ENCODE peak calls at places on chromosomes 11 and 22, in four cellular contexts. Z is IMR-90, L is GM12878, R is endothelial cell of umbilical vein. A is an unnamed sample.

GRCh38 chr11:86738615-86739014 is 61.7 kb upstream of the PRSS23 start:
- DNase-seq in Z (no peak), L (no peak), R (peak), A (peak)

GRCh38 chr22:43884600-43885318 is 7.1 kb downstream of the PNPLA5 start:
- DNase-seq in Z (peak), L (peak), R (peak), A (peak)

GRCh38 chr11:80621871-80622270 is 1181.0 kb upstream of the TENM4 start:
- DNase-seq in Z (no peak), L (no peak), R (no peak), A (no peak)

GRCh38 chr22:25373961-25374360 is 154.5 kb downstream of the CRYBB2 start:
- DNase-seq in Z (no peak), L (no peak), R (no peak), A (no peak)

GRCh38 chr22:37690901-37691504 is 4.9 kb downstream of the NOL12 start:
- DNase-seq in Z (no peak), L (no peak), R (no peak), A (no peak)

GRCh38 chr11:127971448-127971847 is 615.9 kb downstream of the ETS1 start:
- DNase-seq in Z (no peak), L (no peak), R (no peak), A (no peak)

GRCh38 chr11:72744474-72744873 is 7.7 kb downstream of the ARAP1 start:
- DNase-seq in Z (no peak), L (no peak), R (no peak), A (no peak)

GRCh38 chr22:47090591-47091240 is 328.3 kb downstream of the TBC1D22A start:
- DNase-seq in Z (peak), L (no peak), R (peak), A (peak)

GRCh38 chr11:17828311-17828751 is 93.8 kb downstream of the KCNC1 start:
- DNase-seq in Z (peak), L (no peak), R (no peak), A (no peak)

GRCh38 chr11:1400168-1401000 is 10.7 kb downstream of the BRSK2 start:
- DNase-seq in Z (no peak), L (no peak), R (no peak), A (no peak)

GRCh38 chr11:125569913-125570621 is 790 bp downstream of the EI24 start:
- DNase-seq in Z (peak), L (no peak), R (peak), A (no peak)

GRCh38 chr11:127230392-127230791 is 229.8 kb upstream of the KIRREL3 start:
- DNase-seq in Z (no peak), L (no peak), R (no peak), A (no peak)

GRCh38 chr11:60477035-60477445 is 15.5 kb upstream of the MS4A12 start:
- DNase-seq in Z (no peak), L (no peak), R (no peak), A (no peak)

GRCh38 chr11:100592619-100593309 is 94.3 kb upstream of the ARHGAP42 start:
- DNase-seq in Z (peak), L (no peak), R (no peak), A (no peak)

GRCh38 chr22:31692186-31692886 is 30.3 kb upstream of the PISD start:
- DNase-seq in Z (peak), L (no peak), R (no peak), A (no peak)

GRCh38 chr11:60889869-60890311 is 16.5 kb downstream of the PRPF19 start:
- DNase-seq in Z (no peak), L (no peak), R (no peak), A (no peak)

GRCh38 chr22:42805998-42806481 is 51.0 kb downstream of the ARFGAP3 start:
- DNase-seq in Z (no peak), L (no peak), R (peak), A (no peak)

GRCh38 chr11:91776660-91777059 is 448.0 kb upstream of the FAT3 start:
- DNase-seq in Z (no peak), L (no peak), R (no peak), A (no peak)

GRCh38 chr22:41181349-41182241 is 23.5 kb upstream of the L3MBTL2 start:
- DNase-seq in Z (peak), L (no peak), R (peak), A (no peak)

GRCh38 chr11:77309401-77310085 is 8.1 kb upstream of the GDPD4 start:
- DNase-seq in Z (peak), L (no peak), R (no peak), A (no peak)

GRCh38 chr22:25390297-25391240 is 171.1 kb downstream of the CRYBB2 start:
- DNase-seq in Z (no peak), L (no peak), R (no peak), A (no peak)

GRCh38 chr11:86182976-86183584 is 61.5 kb upstream of the EED start:
- DNase-seq in Z (peak), L (peak), R (no peak), A (peak)

DNA sequence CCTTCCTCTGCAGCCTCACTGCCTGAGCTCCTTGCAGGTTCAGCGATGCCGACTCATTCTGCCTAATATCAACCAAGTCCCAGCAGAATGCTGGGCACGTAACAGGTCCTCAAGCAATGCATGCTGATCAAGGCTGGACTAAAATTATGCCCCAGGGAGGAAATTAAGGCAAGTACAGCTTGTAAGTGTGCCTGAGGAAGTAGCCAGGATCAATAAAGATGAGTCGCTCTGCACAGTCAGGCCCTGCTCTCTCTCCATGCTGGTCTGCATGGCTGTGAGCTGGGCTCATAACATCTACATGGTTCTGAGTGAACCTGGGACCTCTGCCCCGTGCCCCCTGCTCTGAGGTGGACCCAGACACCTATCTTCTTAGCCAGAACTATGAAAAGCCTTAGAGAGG is 25.7 kb upstream of the NRIP3 start:
- DNase-seq in Z (peak), L (no peak), R (no peak), A (no peak)
- TF ChIP-seq CTCF in Z (no peak), L (no peak), R (no peak), A (no peak)

DNA sequence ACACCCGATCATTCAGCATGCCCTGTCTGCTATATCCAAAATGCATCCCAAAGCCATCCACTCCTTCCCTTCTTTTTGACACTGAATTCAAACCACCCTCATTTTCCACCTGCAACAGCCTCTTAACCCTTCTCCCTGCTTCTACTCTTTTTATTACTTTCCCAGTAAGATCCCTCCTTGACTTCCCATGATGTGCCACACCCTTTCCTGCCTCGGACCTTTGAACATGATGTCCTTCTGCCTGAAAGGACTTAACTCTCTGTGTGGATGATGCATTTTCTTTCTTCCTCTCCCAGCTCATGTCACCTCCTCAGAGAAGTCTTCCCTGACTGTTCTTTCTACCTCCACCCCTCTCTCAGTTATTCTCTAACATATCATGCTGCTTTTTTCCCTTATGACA is 36.5 kb downstream of the HTR3A start:
- DNase-seq in Z (no peak), L (no peak), R (no peak), A (no peak)
- TF ChIP-seq FOS in Z (no peak), L (no peak), R (no peak), A (no peak)

DNA sequence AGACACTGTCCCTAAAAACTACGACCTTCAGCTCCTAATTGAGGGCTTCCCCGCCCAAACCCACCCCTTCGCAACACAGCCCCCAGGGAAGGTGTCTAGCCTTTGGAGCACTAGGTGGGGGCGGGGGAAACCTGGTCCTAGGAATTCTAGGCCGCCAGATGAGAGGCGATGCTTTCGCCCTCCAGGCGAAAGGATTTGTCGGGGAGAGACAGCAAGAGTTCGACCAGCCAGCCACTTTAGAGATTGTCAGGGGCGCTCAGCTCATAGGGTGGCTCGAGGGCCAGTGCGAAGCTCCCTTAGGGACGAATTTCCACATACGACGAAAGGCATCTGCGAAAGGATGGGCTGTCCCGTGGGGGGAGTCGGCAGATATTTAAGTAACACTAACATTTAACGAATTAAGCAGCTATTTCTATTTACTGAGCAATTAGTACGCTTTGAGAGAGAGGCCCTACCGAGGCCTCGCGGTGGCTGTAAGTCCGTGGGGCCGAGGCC is 5.3 kb downstream of the CD248 start:
- DNase-seq in Z (no peak), L (no peak), R (no peak), A (no peak)
- TF ChIP-seq CTCF in Z (no peak), L (no peak), R (no peak), A (no peak)

GRCh38 chr22:20584872-20585639 is 77.6 kb downstream of the MED15 start:
- DNase-seq in Z (no peak), L (no peak), R (no peak), A (no peak)

GRCh38 chr22:20584029-20584871 is 76.8 kb downstream of the MED15 start:
- DNase-seq in Z (no peak), L (no peak), R (no peak), A (no peak)

GRCh38 chr22:20582171-20582511 is 74.7 kb downstream of the MED15 start:
- DNase-seq in Z (no peak), L (no peak), R (no peak), A (no peak)

GRCh38 chr22:20582520-20583361 is 75.3 kb downstream of the MED15 start:
- DNase-seq in Z (no peak), L (no peak), R (no peak), A (no peak)

DNA sequence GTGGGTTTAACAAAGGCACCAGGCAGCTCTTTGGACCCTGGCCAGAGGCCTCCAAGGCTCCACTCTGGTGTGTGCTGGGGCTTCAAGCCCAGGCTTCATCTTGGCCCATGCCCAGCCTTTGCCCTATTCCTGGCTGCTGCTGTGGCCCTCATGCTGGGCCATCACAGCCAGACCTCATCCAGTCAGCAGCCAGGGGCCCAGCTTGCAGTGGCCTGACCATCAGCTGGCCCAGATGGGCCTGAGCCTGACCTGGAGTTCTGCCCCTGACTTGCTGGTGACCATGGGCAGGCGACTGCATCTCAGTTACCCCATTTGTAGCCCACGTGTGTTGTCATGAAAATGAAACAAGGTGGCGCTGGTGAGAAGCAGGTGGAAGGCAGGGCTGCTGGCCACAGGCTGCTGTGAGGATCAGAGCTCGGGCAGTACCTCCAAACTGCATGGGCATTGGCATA is 76.1 kb downstream of the MED15 start:
- DNase-seq in Z (no peak), L (no peak), R (no peak), A (no peak)
- TF ChIP-seq FOS in Z (no peak), L (no peak), R (no peak), A (no peak)

DNA sequence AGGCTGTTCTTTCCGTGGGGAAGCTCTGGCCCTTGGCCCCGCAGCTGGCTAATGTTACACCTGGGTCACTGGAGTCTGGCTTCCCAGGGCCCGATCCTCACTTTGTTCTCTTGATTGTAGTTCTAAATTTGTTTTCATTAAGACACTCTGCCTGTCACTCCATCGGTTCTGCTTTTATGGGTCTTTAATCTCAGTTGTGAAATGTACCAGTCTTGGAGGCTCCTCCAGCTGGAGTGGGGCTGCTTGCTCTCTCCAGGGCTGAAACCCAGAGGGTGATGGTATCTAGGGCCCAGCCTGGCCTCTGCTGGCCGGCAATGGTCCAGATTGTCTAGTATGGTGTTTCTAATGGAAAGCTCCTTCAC is 352.9 kb downstream of the TENM4 start:
- DNase-seq in Z (no peak), L (no peak), R (no peak), A (no peak)
- TF ChIP-seq CTCF in Z (peak), L (no peak), R (no peak), A (no peak)

DNA sequence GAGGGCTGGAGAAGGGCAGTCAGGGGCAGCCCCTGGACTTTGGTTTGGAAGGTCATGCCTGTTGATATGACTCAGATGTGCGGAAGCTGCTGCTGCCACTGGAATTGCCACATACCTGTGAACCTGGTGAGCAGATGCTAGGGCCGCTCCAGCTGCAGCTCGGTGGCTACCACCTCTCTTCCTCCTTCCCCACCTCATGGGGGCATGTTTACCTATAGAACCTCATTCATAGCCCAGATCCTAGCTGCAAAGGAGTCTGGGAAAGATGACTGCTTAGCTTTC is 17.5 kb upstream of the TSPAN18 start:
- DNase-seq in Z (no peak), L (no peak), R (no peak), A (no peak)
- TF ChIP-seq FOS in Z (no peak), L (no peak), R (no peak), A (no peak)

DNA sequence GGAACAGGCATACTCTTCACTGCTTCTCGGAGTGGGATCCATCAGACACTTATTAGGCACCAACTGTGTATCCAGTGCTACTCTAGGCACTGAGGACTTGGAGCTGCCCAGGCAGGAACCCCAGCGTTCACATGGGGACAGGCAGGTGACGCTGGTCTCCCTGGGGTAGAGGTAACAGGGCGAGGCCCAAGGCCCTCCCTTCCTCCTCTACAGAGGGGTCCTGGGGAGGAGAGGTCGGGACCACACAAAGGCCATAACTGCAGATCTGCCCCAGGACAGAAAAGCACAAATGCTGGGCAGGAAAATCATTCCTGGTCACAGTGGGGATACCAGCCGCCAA is 262.2 kb downstream of the BRD1 start:
- DNase-seq in Z (no peak), L (no peak), R (no peak), A (no peak)
- TF ChIP-seq CTCF in Z (no peak), L (no peak), R (no peak), A (no peak)

GRCh38 chr11:47773882-47774281 is 6.7 kb upstream of the FNBP4 start:
- DNase-seq in Z (no peak), L (no peak), R (no peak), A (no peak)

GRCh38 chr11:47778878-47779483 is 11.8 kb upstream of the FNBP4 start:
- DNase-seq in Z (no peak), L (no peak), R (no peak), A (no peak)

DNA sequence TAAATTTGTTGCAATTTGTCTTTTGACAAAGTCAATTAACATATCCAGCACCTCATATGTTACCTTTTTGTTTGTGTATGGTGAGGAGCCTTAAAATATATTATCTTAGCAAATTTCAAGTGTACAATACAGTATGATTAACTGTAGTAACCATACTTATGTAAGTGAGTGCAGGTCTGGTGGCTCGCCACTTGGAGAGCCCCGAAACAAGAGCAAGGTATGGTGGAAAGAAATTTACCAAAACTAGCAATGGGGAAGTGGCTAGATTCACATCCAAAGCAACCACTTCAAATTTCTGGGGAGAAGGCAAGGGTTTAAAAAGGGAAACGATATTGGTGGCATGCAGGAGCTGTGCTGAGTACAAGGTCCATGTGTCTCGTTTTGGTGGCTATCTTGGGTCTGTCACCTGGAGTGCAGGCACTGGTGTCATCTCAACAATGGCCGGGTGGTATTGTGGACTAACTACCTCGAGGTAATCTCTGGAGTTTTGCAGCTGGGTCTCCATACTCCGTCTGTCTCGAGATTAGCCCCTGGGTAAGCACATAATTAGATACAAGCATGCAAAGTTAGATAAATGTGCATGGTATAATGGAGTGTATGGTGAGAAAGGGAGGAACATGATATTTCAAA is 8.2 kb upstream of the FNBP4 start:
- DNase-seq in Z (no peak), L (no peak), R (no peak), A (no peak)
- TF ChIP-seq FOS in Z (no peak), L (no peak), R (no peak), A (no peak)

DNA sequence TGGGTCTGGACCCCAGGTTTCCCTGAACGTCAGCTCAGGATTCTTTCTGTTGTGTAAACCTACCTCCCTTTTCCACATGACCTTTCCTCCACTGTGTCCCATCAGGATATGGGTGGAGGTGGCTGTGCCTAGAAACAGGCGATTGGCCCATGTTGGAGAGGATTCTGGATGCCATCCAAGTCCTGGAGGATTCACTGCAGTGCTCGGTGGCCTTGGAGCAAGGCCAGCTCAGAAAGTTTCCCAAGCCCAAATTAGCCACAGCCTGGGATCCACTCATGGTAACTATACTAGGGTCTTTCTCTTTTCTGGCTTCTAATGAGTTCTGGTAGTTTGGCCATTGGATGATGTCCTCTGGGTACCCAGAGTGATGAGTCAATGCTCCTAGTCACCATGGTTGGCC is 141.6 kb downstream of the SNX19 start:
- DNase-seq in Z (no peak), L (no peak), R (no peak), A (no peak)
- TF ChIP-seq CTCF in Z (no peak), L (no peak), R (no peak), A (no peak)

GRCh38 chr11:6654281-6655019 is 1.2 kb downstream of the DCHS1 start:
- DNase-seq in Z (no peak), L (no peak), R (no peak), A (no peak)
- TF ChIP-seq FOS in Z (no peak), L (no peak), R (no peak), A (no peak)